ENCODE peak calls at places on chromosomes 12 and 14, in nine cellular contexts. One of them, this sample, is unnamed.

GRCh38 chr12:19200261-19200660 is 70.7 kb downstream of the PLEKHA5 start:
- DNase-seq in hepatocyte: no peak
- DNase-seq in astrocyte of the hippocampus: no peak
- DNase-seq in HTR-8/SVneo: no peak
- DNase-seq in BJ: no peak
- DNase-seq in central memory CD4-positive, alpha-beta T cell: no peak
- DNase-seq in iPS DF 19.7: no peak
- DNase-seq in hypothalamus: no peak
- DNase-seq in stromal cell of bone marrow: no peak
- DNase-seq in this sample: no peak

GRCh38 chr12:6961695-6962284 is 8.7 kb downstream of the PHB2 start:
- DNase-seq in hepatocyte: peak
- DNase-seq in astrocyte of the hippocampus: peak
- DNase-seq in HTR-8/SVneo: peak
- DNase-seq in BJ: no peak
- DNase-seq in central memory CD4-positive, alpha-beta T cell: no peak
- DNase-seq in iPS DF 19.7: no peak
- DNase-seq in hypothalamus: no peak
- DNase-seq in stromal cell of bone marrow: peak
- DNase-seq in this sample: peak

GRCh38 chr14:93086441-93087055 is 29.2 kb downstream of the ITPK1 start:
- DNase-seq in hepatocyte: no peak
- DNase-seq in astrocyte of the hippocampus: no peak
- DNase-seq in HTR-8/SVneo: peak
- DNase-seq in BJ: no peak
- DNase-seq in central memory CD4-positive, alpha-beta T cell: no peak
- DNase-seq in iPS DF 19.7: no peak
- DNase-seq in hypothalamus: no peak
- DNase-seq in stromal cell of bone marrow: no peak
- DNase-seq in this sample: no peak

GRCh38 chr14:83992857-83993256 is 1537.1 kb upstream of the FLRT2 start:
- DNase-seq in hepatocyte: no peak
- DNase-seq in astrocyte of the hippocampus: no peak
- DNase-seq in HTR-8/SVneo: no peak
- DNase-seq in BJ: no peak
- DNase-seq in central memory CD4-positive, alpha-beta T cell: no peak
- DNase-seq in iPS DF 19.7: no peak
- DNase-seq in hypothalamus: no peak
- DNase-seq in stromal cell of bone marrow: no peak
- DNase-seq in this sample: no peak

GRCh38 chr14:93114068-93114710 is 1.5 kb downstream of the ITPK1 start:
- DNase-seq in hepatocyte: peak
- DNase-seq in astrocyte of the hippocampus: peak
- DNase-seq in HTR-8/SVneo: no peak
- DNase-seq in BJ: no peak
- DNase-seq in central memory CD4-positive, alpha-beta T cell: no peak
- DNase-seq in iPS DF 19.7: no peak
- DNase-seq in hypothalamus: no peak
- DNase-seq in stromal cell of bone marrow: no peak
- DNase-seq in this sample: no peak

GRCh38 chr12:80778005-80778541 is 61.4 kb downstream of the MYF5 start:
- DNase-seq in hepatocyte: peak
- DNase-seq in astrocyte of the hippocampus: peak
- DNase-seq in HTR-8/SVneo: peak
- DNase-seq in BJ: peak
- DNase-seq in central memory CD4-positive, alpha-beta T cell: no peak
- DNase-seq in iPS DF 19.7: no peak
- DNase-seq in hypothalamus: no peak
- DNase-seq in stromal cell of bone marrow: peak
- DNase-seq in this sample: peak

GRCh38 chr12:4975574-4975973 is 65.9 kb downstream of the KCNA1 start:
- DNase-seq in hepatocyte: no peak
- DNase-seq in astrocyte of the hippocampus: no peak
- DNase-seq in HTR-8/SVneo: no peak
- DNase-seq in BJ: no peak
- DNase-seq in central memory CD4-positive, alpha-beta T cell: no peak
- DNase-seq in iPS DF 19.7: no peak
- DNase-seq in hypothalamus: no peak
- DNase-seq in stromal cell of bone marrow: no peak
- DNase-seq in this sample: no peak

GRCh38 chr12:90211017-90211416 is 502.4 kb upstream of the ATP2B1 start:
- DNase-seq in hepatocyte: peak
- DNase-seq in astrocyte of the hippocampus: peak
- DNase-seq in HTR-8/SVneo: peak
- DNase-seq in BJ: peak
- DNase-seq in central memory CD4-positive, alpha-beta T cell: no peak
- DNase-seq in iPS DF 19.7: no peak
- DNase-seq in hypothalamus: no peak
- DNase-seq in stromal cell of bone marrow: peak
- DNase-seq in this sample: no peak

GRCh38 chr14:21084396-21084795 is 14.1 kb downstream of the ZNF219 start:
- DNase-seq in hepatocyte: no peak
- DNase-seq in astrocyte of the hippocampus: no peak
- DNase-seq in HTR-8/SVneo: no peak
- DNase-seq in BJ: no peak
- DNase-seq in central memory CD4-positive, alpha-beta T cell: no peak
- DNase-seq in iPS DF 19.7: no peak
- DNase-seq in hypothalamus: no peak
- DNase-seq in stromal cell of bone marrow: no peak
- DNase-seq in this sample: no peak

GRCh38 chr12:24352363-24352762 is 402.9 kb upstream of the SOX5 start:
- DNase-seq in hepatocyte: no peak
- DNase-seq in astrocyte of the hippocampus: no peak
- DNase-seq in HTR-8/SVneo: no peak
- DNase-seq in BJ: no peak
- DNase-seq in central memory CD4-positive, alpha-beta T cell: no peak
- DNase-seq in iPS DF 19.7: no peak
- DNase-seq in hypothalamus: no peak
- DNase-seq in stromal cell of bone marrow: no peak
- DNase-seq in this sample: no peak